ENCODE peak calls at places on chromosomes 4 and X, in four cellular contexts. Y is GM12878, C is uterus, E is testis. F is an unnamed sample. For H3K9me3, the result is how much of the 10 kb centered on the place peaks cover.

GRCh38 chr4:101192244-101192643 is 155.1 kb downstream of the PPP3CA start:
- DNase-seq in Y (no peak), C (no peak), E (no peak), F (no peak)

GRCh38 chr4:15295421-15296162 is 132.2 kb upstream of the C1QTNF7 start:
- DNase-seq in Y (no peak), C (no peak), E (no peak), F (no peak)

GRCh38 chr4:385934-386707 is 48.5 kb downstream of the ZNF141 start:
- DNase-seq in Y (no peak), C (no peak), E (peak), F (no peak)

GRCh38 chrX:118502121-118502794 is 6.6 kb downstream of the DOCK11 start:
- DNase-seq in Y (no peak), C (no peak), E (no peak), F (no peak)

GRCh38 chr4:8642651-8643321 is 50.2 kb downstream of the CPZ start:
- DNase-seq in Y (no peak), C (no peak), E (no peak), F (no peak)

GRCh38 chr4:16031554-16032381 is 52.1 kb downstream of the PROM1 start:
- DNase-seq in Y (no peak), C (no peak), E (no peak), F (no peak)

GRCh38 chr4:102620697-102621497 is 119.7 kb downstream of the NFKB1 start:
- DNase-seq in Y (no peak), C (no peak), E (peak), F (no peak)

GRCh38 chrX:71053217-71053621 is 14.9 kb downstream of the SNX12 start:
- DNase-seq in Y (peak), C (no peak), E (peak), F (no peak)

GRCh38 chrX:151722241-151722846 is 6.5 kb downstream of the FATE1 start:
- DNase-seq in Y (no peak), C (no peak), E (no peak), F (peak)

GRCh38 chrX:47158781-47159180 is 13.8 kb downstream of the RBM10 start:
- DNase-seq in Y (no peak), C (no peak), E (no peak), F (no peak)

DNA sequence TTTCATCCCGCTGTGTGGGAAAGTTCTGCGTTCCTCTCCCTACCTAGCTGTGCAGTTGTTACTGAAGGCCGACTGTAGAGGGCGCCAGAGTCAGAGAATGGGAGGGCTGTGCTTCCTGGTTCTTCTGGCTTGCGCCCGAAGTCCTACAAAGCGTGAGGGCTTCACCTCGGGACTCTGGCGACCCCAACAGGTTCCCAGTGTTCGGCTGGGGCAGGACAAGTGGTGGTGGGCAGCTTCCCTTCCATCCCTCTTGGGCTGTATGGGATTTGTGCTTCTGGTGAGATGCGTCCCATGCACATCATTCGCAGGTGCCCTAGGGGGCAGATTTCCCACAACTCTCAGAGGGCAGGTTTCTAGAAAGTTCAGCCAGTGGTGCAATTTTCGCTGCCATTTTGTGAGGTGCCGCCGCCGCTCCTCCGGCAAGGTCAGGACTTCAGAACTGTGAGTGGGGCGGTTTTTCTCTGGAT is 27.3 kb downstream of the CT45A3 start:
- DNase-seq in Y (no peak), C (no peak), E (peak), F (no peak)
- H3K9me3 ChIP-seq in Y (under half), C (under half), E (under half), F (under half)

GRCh38 chr4:41217020-41217333 is 2.6 kb upstream of the APBB2 start:
- DNase-seq in Y (no peak), C (no peak), E (no peak), F (no peak)

GRCh38 chr4:41215155-41215554 is 813 bp upstream of the APBB2 start:
- DNase-seq in Y (no peak), C (no peak), E (no peak), F (no peak)

GRCh38 chr4:41215969-41216293 is 1.6 kb upstream of the APBB2 start:
- DNase-seq in Y (no peak), C (no peak), E (no peak), F (no peak)

GRCh38 chr4:41217373-41217772 is 3.0 kb upstream of the APBB2 start:
- DNase-seq in Y (no peak), C (no peak), E (no peak), F (no peak)

DNA sequence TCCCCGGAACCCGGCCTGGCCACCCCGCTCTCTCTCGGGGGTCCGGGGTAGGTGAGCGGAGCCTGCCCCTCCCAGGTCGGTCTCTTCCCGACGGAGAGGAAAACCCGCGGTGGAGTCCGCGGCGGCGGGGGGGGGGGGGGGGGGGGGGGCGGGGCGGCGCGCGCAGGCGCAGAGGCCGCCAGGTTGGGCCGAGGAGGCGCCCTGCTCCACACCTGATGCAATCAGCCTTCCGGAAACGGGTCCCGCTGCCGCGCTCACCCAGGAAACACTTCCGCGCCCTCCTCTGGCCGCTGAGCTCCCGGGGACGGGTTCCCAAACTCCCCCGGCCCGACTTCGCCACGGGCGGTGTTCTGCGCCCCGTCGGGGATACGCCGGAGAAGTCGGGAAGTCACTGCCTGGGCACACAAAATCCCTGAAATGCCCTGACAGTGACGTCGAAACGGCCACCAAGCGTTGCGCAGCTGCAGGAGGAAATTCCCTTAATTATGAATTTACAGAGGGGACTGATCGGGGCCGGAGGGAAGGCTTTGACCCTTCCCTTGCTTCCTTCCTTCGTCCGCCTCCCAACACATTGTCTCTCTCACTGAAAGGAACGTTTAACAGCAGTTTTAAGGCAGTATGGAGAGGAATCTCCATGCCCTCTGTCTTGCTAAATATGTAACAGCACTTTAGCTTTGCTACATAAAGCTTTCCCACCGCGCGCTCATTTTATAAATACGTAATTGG is 2.1 kb upstream of the APBB2 start:
- DNase-seq in Y (peak), C (peak), E (peak), F (peak)
- TF ChIP-seq POLR2A in Y (peak), C (no peak), E (no peak), F (peak)

GRCh38 chr4:152148057-152148456 is 387.2 kb upstream of the GATB start:
- DNase-seq in Y (no peak), C (no peak), E (no peak), F (no peak)

GRCh38 chr4:152150214-152150613 is 385.7 kb downstream of the FBXW7 start:
- DNase-seq in Y (no peak), C (no peak), E (no peak), F (no peak)

GRCh38 chr4:152149734-152150133 is 386.2 kb downstream of the FBXW7 start:
- DNase-seq in Y (no peak), C (no peak), E (no peak), F (no peak)

GRCh38 chr4:152146244-152146643 is 385.4 kb upstream of the GATB start:
- DNase-seq in Y (no peak), C (no peak), E (no peak), F (no peak)
- H3K9me3 ChIP-seq in Y (under half), C (under half), E (under half), F (under half)

GRCh38 chr4:122775987-122776836 is 43.7 kb downstream of the BBS12 start:
- DNase-seq in Y (no peak), C (no peak), E (peak), F (no peak)
- TF ChIP-seq POLR2A in Y (no peak), C (no peak), E (no peak), F (no peak)

GRCh38 chr4:152806492-152807125 is 26.9 kb downstream of the ARFIP1 start:
- DNase-seq in Y (no peak), C (no peak), E (no peak), F (no peak)

GRCh38 chr4:152807294-152807829 is 27.6 kb downstream of the ARFIP1 start:
- DNase-seq in Y (peak), C (no peak), E (no peak), F (no peak)

GRCh38 chr4:152808670-152809069 is 28.9 kb downstream of the ARFIP1 start:
- DNase-seq in Y (no peak), C (no peak), E (no peak), F (no peak)

GRCh38 chr4:152815078-152815477 is 35.3 kb downstream of the ARFIP1 start:
- DNase-seq in Y (no peak), C (no peak), E (no peak), F (no peak)

GRCh38 chr4:152810715-152811287 is 31.0 kb downstream of the ARFIP1 start:
- DNase-seq in Y (no peak), C (no peak), E (no peak), F (no peak)
- H3K9me3 ChIP-seq in Y (under half), C (under half), E (under half), F (under half)

GRCh38 chr4:1406416-1406945 is at the start of gene NKX1-1:
- DNase-seq in Y (no peak), C (no peak), E (peak), F (no peak)
- TF ChIP-seq POLR2A in Y (no peak), C (no peak), E (no peak), F (no peak)

GRCh38 chrX:56289449-56289848 is 57.3 kb downstream of the KLF8 start:
- DNase-seq in Y (no peak), C (no peak), E (no peak), F (no peak)
- H3K9me3 ChIP-seq in Y (under half), C (under half), E (under half), F (under half)

DNA sequence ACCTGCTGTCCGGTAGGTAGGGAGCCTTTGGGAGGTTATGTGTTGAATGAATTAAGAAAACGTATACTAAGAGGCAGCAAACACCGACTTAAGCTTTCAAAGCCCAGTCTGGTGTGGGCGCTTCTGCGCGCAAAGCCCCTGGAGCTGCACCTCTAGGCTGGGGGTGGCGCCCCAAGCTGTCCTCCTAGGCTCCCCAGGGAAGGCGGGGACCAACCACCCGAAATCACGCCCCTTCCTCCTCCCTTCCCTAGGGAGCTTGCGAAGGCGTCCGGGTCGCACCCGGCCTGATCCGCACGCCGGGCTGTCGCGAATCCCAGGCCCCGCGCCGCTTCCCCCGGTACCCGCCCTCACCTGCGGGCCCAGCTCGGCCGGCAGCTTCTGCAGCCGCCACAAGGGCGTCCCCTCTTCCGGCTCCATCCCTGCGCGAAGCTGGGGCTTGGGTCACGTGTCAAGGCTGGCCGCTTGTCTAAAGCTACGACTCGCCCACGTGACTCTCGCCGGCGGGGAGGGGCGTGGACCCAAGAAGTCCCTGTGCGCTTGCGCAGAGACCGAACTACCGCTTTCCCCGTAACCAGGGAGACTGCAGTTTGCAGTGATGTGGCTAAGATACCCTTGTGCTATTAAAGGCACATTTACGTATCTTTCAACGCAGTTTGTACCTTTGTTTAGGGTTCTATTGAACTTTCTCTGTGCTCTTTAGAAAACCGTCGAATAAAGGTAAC is at the start of gene COMMD8:
- DNase-seq in Y (peak), C (peak), E (peak), F (peak)
- TF ChIP-seq POLR2A in Y (peak), C (peak), E (no peak), F (peak)

F was measured in ovary.